ENCODE peak calls at places on chromosomes 11 and 22, in seven cellular contexts. One of them, this sample, is unnamed.

GRCh38 chr22:31210830-31211503 is 1.1 kb upstream of the LIMK2 start:
- DNase-seq in psoas muscle: no peak
- DNase-seq in IMR-90: no peak
- DNase-seq in CD8-positive, alpha-beta T cell: no peak
- DNase-seq in A549: no peak
- DNase-seq in fibroblast of lung: no peak
- DNase-seq in WERI-Rb-1: peak
- DNase-seq in this sample: no peak

GRCh38 chr22:38751422-38752346 is 4.1 kb downstream of the SUN2 start:
- DNase-seq in psoas muscle: peak
- DNase-seq in CD8-positive, alpha-beta T cell: peak
- DNase-seq in IMR-90: no peak
- DNase-seq in A549: no peak
- DNase-seq in WERI-Rb-1: no peak
- DNase-seq in fibroblast of lung: peak
- DNase-seq in this sample: peak

GRCh38 chr11:67389477-67389876 is 2.3 kb upstream of the RAD9A start:
- DNase-seq in CD8-positive, alpha-beta T cell: peak
- DNase-seq in psoas muscle: no peak
- DNase-seq in A549: peak
- DNase-seq in WERI-Rb-1: peak
- DNase-seq in IMR-90: no peak
- DNase-seq in fibroblast of lung: no peak
- DNase-seq in this sample: no peak

GRCh38 chr11:90329043-90329442 is 106.2 kb upstream of the CHORDC1 start:
- DNase-seq in CD8-positive, alpha-beta T cell: no peak
- DNase-seq in WERI-Rb-1: no peak
- DNase-seq in fibroblast of lung: no peak
- DNase-seq in IMR-90: no peak
- DNase-seq in psoas muscle: no peak
- DNase-seq in A549: no peak
- DNase-seq in this sample: no peak

GRCh38 chr11:59212744-59213573 is at the start of gene MPEG1:
- DNase-seq in psoas muscle: no peak
- DNase-seq in WERI-Rb-1: no peak
- DNase-seq in fibroblast of lung: no peak
- DNase-seq in IMR-90: no peak
- DNase-seq in A549: no peak
- DNase-seq in CD8-positive, alpha-beta T cell: no peak
- DNase-seq in this sample: no peak

GRCh38 chr11:130613396-130613795 is 165.0 kb downstream of the ADAMTS15 start:
- DNase-seq in CD8-positive, alpha-beta T cell: no peak
- DNase-seq in WERI-Rb-1: no peak
- DNase-seq in psoas muscle: no peak
- DNase-seq in IMR-90: no peak
- DNase-seq in A549: no peak
- DNase-seq in fibroblast of lung: no peak
- DNase-seq in this sample: no peak

GRCh38 chr22:33451851-33452469 is 393.8 kb upstream of the SYN3 start:
- DNase-seq in A549: no peak
- DNase-seq in psoas muscle: no peak
- DNase-seq in IMR-90: peak
- DNase-seq in CD8-positive, alpha-beta T cell: no peak
- DNase-seq in WERI-Rb-1: no peak
- DNase-seq in fibroblast of lung: peak
- DNase-seq in this sample: no peak

GRCh38 chr11:122659676-122660571 is 4.4 kb downstream of the UBASH3B start:
- DNase-seq in CD8-positive, alpha-beta T cell: no peak
- DNase-seq in psoas muscle: no peak
- DNase-seq in fibroblast of lung: no peak
- DNase-seq in WERI-Rb-1: no peak
- DNase-seq in IMR-90: no peak
- DNase-seq in A549: no peak
- DNase-seq in this sample: no peak

GRCh38 chr11:33375688-33376311 is 118.6 kb downstream of the HIPK3 start:
- DNase-seq in A549: no peak
- DNase-seq in WERI-Rb-1: peak
- DNase-seq in IMR-90: peak
- DNase-seq in fibroblast of lung: peak
- DNase-seq in psoas muscle: no peak
- DNase-seq in CD8-positive, alpha-beta T cell: no peak
- DNase-seq in this sample: no peak

GRCh38 chr11:71116435-71117040 is 135.8 kb downstream of the SHANK2 start:
- DNase-seq in fibroblast of lung: no peak
- DNase-seq in CD8-positive, alpha-beta T cell: no peak
- DNase-seq in IMR-90: no peak
- DNase-seq in WERI-Rb-1: no peak
- DNase-seq in A549: no peak
- DNase-seq in psoas muscle: no peak
- DNase-seq in this sample: no peak

GRCh38 chr11:106552694-106553203 is 465.5 kb downstream of the GUCY1A2 start:
- DNase-seq in CD8-positive, alpha-beta T cell: no peak
- DNase-seq in A549: peak
- DNase-seq in IMR-90: no peak
- DNase-seq in psoas muscle: no peak
- DNase-seq in fibroblast of lung: no peak
- DNase-seq in WERI-Rb-1: no peak
- DNase-seq in this sample: no peak

GRCh38 chr11:12827929-12828812 is 153.9 kb downstream of the TEAD1 start:
- DNase-seq in A549: peak
- DNase-seq in psoas muscle: no peak
- DNase-seq in fibroblast of lung: peak
- DNase-seq in WERI-Rb-1: no peak
- DNase-seq in CD8-positive, alpha-beta T cell: no peak
- DNase-seq in IMR-90: peak
- DNase-seq in this sample: no peak

GRCh38 chr11:118885831-118886571 is 2.3 kb downstream of the CXCR5 start:
- DNase-seq in fibroblast of lung: no peak
- DNase-seq in A549: no peak
- DNase-seq in CD8-positive, alpha-beta T cell: no peak
- DNase-seq in psoas muscle: no peak
- DNase-seq in IMR-90: no peak
- DNase-seq in WERI-Rb-1: no peak
- DNase-seq in this sample: no peak

GRCh38 chr11:118885319-118885718 is 1.6 kb downstream of the CXCR5 start:
- DNase-seq in IMR-90: no peak
- DNase-seq in psoas muscle: peak
- DNase-seq in A549: no peak
- DNase-seq in WERI-Rb-1: no peak
- DNase-seq in CD8-positive, alpha-beta T cell: no peak
- DNase-seq in fibroblast of lung: no peak
- DNase-seq in this sample: no peak

GRCh38 chr11:118883004-118883367 is 706 bp upstream of the CXCR5 start:
- DNase-seq in A549: no peak
- DNase-seq in fibroblast of lung: no peak
- DNase-seq in CD8-positive, alpha-beta T cell: no peak
- DNase-seq in psoas muscle: peak
- DNase-seq in WERI-Rb-1: no peak
- DNase-seq in IMR-90: no peak
- DNase-seq in this sample: no peak

GRCh38 chr11:118883368-118884071 is at the start of gene CXCR5:
- DNase-seq in psoas muscle: peak
- DNase-seq in A549: no peak
- DNase-seq in WERI-Rb-1: no peak
- DNase-seq in CD8-positive, alpha-beta T cell: no peak
- DNase-seq in IMR-90: peak
- DNase-seq in fibroblast of lung: peak
- DNase-seq in this sample: no peak

DNA sequence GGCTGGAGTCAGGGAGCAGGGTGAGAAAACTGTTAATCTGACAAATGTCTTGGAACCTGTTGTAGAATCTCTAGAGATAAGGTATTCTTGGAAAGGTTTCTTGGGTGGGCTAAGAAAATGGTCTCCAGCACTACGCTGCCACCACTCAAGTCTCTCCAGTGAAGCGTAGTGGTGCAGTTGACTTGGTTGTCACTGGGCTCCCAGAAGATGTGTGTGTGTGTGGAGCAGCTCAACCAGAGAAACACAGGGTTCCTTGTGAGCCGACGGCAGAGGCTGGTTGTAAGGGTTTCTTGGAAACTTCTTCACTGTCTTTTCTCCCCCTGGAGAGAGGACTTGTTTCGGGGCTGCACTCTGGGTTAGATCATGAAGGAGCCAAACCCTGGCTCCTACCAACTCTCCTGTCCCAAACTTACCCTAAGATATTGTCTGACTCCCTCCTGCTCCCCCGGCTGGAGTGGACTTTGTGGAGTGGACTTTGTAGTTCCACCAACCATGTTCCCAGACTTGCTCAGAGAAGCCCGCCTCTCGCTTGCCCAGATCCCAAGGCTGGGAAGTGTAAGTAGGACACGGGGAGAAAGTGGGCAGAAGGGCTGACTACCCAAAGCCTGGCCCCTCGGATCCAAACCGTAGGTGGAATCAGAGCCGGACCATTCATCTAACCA is 1.1 kb downstream of the CXCR5 start:
- DNase-seq in CD8-positive, alpha-beta T cell: no peak
- DNase-seq in A549: no peak
- DNase-seq in fibroblast of lung: no peak
- DNase-seq in IMR-90: no peak
- DNase-seq in psoas muscle: peak
- DNase-seq in WERI-Rb-1: no peak
- DNase-seq in this sample: no peak
- H3K4me3 ChIP-seq in CD8-positive, alpha-beta T cell: no peak
- H3K4me3 ChIP-seq in A549: no peak
- H3K4me3 ChIP-seq in fibroblast of lung: no peak
- H3K4me3 ChIP-seq in IMR-90: no peak
- H3K4me3 ChIP-seq in psoas muscle: no peak
- H3K4me3 ChIP-seq in WERI-Rb-1: no peak
- H3K4me3 ChIP-seq in this sample: no peak

GRCh38 chr11:48090174-48090573 is 109.8 kb downstream of the PTPRJ start:
- DNase-seq in fibroblast of lung: no peak
- DNase-seq in IMR-90: no peak
- DNase-seq in WERI-Rb-1: no peak
- DNase-seq in psoas muscle: no peak
- DNase-seq in A549: no peak
- DNase-seq in CD8-positive, alpha-beta T cell: no peak
- DNase-seq in this sample: no peak

GRCh38 chr11:48085688-48086087 is 105.3 kb downstream of the PTPRJ start:
- DNase-seq in CD8-positive, alpha-beta T cell: no peak
- DNase-seq in A549: no peak
- DNase-seq in psoas muscle: no peak
- DNase-seq in WERI-Rb-1: no peak
- DNase-seq in fibroblast of lung: no peak
- DNase-seq in IMR-90: no peak
- DNase-seq in this sample: no peak

GRCh38 chr11:48087422-48087821 is 107.1 kb downstream of the PTPRJ start:
- DNase-seq in A549: no peak
- DNase-seq in WERI-Rb-1: no peak
- DNase-seq in IMR-90: no peak
- DNase-seq in psoas muscle: no peak
- DNase-seq in fibroblast of lung: no peak
- DNase-seq in CD8-positive, alpha-beta T cell: no peak
- DNase-seq in this sample: no peak

GRCh38 chr11:48088682-48089050 is 108.3 kb downstream of the PTPRJ start:
- DNase-seq in WERI-Rb-1: no peak
- DNase-seq in IMR-90: no peak
- DNase-seq in CD8-positive, alpha-beta T cell: no peak
- DNase-seq in A549: no peak
- DNase-seq in fibroblast of lung: peak
- DNase-seq in psoas muscle: no peak
- DNase-seq in this sample: no peak

GRCh38 chr11:48087974-48088681 is 107.8 kb downstream of the PTPRJ start:
- DNase-seq in psoas muscle: no peak
- DNase-seq in CD8-positive, alpha-beta T cell: no peak
- DNase-seq in fibroblast of lung: no peak
- DNase-seq in WERI-Rb-1: no peak
- DNase-seq in A549: no peak
- DNase-seq in IMR-90: no peak
- DNase-seq in this sample: peak
- TF ChIP-seq CTCF in psoas muscle: no peak
- TF ChIP-seq CTCF in CD8-positive, alpha-beta T cell: no peak
- TF ChIP-seq CTCF in fibroblast of lung: no peak
- TF ChIP-seq CTCF in WERI-Rb-1: no peak
- TF ChIP-seq CTCF in A549: no peak
- TF ChIP-seq CTCF in IMR-90: no peak
- TF ChIP-seq CTCF in this sample: no peak

DNA sequence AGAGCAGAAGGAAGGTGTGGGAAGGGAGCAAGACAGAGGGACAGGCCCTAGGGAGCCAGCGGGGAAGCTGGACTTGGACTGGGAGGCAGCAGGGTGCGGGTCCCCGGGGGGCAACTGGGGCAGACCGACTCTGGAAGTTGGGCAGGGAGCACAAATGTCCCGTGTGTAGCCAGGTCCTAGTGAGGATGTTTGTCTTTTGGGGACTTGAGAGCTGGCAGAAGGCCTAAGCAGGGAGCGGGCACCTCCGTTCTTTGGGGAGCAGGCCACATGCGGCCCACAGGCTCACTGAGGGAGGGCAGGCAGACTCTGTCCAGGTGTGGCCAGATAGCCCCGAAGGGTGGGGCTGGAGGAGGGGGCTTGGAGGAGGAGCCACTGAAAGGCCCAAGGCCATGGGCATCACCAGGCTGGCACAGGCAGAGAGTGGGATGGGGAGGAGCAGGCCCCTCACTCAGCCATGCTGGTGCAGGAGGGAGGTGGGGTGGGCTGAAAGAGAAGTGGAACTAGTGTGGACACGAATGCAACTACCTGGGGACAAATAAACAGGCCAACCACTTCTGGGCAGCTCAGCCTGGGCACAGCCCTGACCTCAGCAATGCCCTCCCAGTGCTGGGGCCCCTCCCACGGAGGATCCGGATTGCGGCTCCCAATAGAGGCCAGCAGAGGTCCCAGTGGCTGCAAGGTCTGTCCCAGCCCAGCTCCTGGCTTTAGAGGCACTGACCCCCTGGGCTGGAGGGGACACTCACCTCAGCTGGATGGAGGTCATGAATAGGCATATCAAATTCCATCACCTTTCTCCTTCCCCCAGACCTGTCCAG is 1.3 kb upstream of the SCARF2 start:
- DNase-seq in CD8-positive, alpha-beta T cell: no peak
- DNase-seq in fibroblast of lung: no peak
- DNase-seq in WERI-Rb-1: peak
- DNase-seq in A549: peak
- DNase-seq in psoas muscle: peak
- DNase-seq in IMR-90: no peak
- DNase-seq in this sample: peak
- H3K4me3 ChIP-seq in CD8-positive, alpha-beta T cell: no peak
- H3K4me3 ChIP-seq in fibroblast of lung: peak
- H3K4me3 ChIP-seq in WERI-Rb-1: no peak
- H3K4me3 ChIP-seq in A549: no peak
- H3K4me3 ChIP-seq in psoas muscle: peak
- H3K4me3 ChIP-seq in IMR-90: peak
- H3K4me3 ChIP-seq in this sample: peak

DNA sequence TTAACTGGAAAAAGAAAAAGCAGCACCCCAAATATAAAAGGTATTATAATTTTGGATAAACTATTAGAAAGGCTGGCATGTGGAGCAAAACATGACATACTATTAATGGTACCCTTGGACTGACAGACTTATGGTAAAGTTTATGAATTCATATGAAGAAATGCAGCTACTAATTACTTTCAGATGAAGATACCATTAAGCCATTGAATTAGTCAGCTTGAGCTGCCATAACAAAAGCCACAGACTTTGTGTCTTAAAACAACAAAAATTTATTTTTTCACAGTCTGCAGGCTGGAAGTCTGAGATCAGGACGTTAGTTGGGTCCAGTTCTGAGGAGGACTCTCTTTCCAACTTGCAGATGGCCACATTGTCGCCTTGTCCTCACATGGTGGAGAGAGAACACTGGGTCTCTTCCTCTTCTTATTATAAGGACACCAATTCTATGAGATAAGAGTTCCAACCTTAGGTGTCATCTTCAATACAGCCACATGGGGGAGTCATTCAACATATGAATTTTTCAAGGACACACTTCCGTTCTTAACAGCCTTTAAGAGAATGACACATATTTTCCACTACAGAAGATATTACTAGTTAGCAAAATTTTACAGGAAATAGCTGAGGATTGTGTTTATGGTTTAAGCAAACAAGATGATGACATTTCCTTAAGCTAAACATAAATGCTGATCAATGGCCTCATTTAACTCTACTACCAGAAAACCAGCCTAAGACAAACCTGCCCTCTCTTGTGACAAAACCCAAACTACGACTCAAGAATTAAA is 56.1 kb downstream of the DCUN1D5 start:
- DNase-seq in IMR-90: peak
- DNase-seq in fibroblast of lung: peak
- DNase-seq in psoas muscle: no peak
- DNase-seq in CD8-positive, alpha-beta T cell: peak
- DNase-seq in WERI-Rb-1: peak
- DNase-seq in A549: peak
- DNase-seq in this sample: no peak
- TF ChIP-seq CTCF in IMR-90: peak
- TF ChIP-seq CTCF in fibroblast of lung: peak
- TF ChIP-seq CTCF in psoas muscle: peak
- TF ChIP-seq CTCF in CD8-positive, alpha-beta T cell: peak
- TF ChIP-seq CTCF in WERI-Rb-1: peak
- TF ChIP-seq CTCF in A549: peak
- TF ChIP-seq CTCF in this sample: peak